ENCODE peak calls at places on chromosomes 13 and 19, in nine cellular contexts. One of them, this sample, is unnamed.

GRCh38 chr19:12034610-12035009 is 869 bp downstream of the ZNF433 start:
- DNase-seq in head of caudate nucleus: no peak
- DNase-seq in T-helper 2 cell: no peak
- DNase-seq in activated CD8-positive, alpha-beta memory T cell treated with anti-CD3 and anti-CD28 coated beads for 24 hours: no peak
- DNase-seq in stimulated activated CD8-positive, alpha-beta memory T cell treated with anti-CD3 and anti-CD28 coated beads, Interleukin-2, amount 100 ng/mL, for 1 hour: no peak
- DNase-seq in NCI-H2029: no peak
- DNase-seq in cardiac muscle cell: no peak
- DNase-seq in stimulated activated CD4-positive, alpha-beta T cell treated with anti-CD3 and anti-CD28 coated beads, Interleukin-2, amount 100 ng/mL, for 48 hours: no peak
- DNase-seq in WTC11: no peak
- DNase-seq in this sample: no peak

GRCh38 chr13:113979791-113980471 is 6.1 kb upstream of the C13orf46 start:
- DNase-seq in WTC11: no peak
- DNase-seq in T-helper 2 cell: no peak
- DNase-seq in stimulated activated CD4-positive, alpha-beta T cell treated with anti-CD3 and anti-CD28 coated beads, Interleukin-2, amount 100 ng/mL, for 48 hours: no peak
- DNase-seq in head of caudate nucleus: no peak
- DNase-seq in activated CD8-positive, alpha-beta memory T cell treated with anti-CD3 and anti-CD28 coated beads for 24 hours: no peak
- DNase-seq in NCI-H2029: no peak
- DNase-seq in cardiac muscle cell: no peak
- DNase-seq in stimulated activated CD8-positive, alpha-beta memory T cell treated with anti-CD3 and anti-CD28 coated beads, Interleukin-2, amount 100 ng/mL, for 1 hour: no peak
- DNase-seq in this sample: no peak

GRCh38 chr13:51361111-51361510 is 21.6 kb downstream of the SERPINE3 start:
- DNase-seq in activated CD8-positive, alpha-beta memory T cell treated with anti-CD3 and anti-CD28 coated beads for 24 hours: no peak
- DNase-seq in WTC11: no peak
- DNase-seq in NCI-H2029: no peak
- DNase-seq in stimulated activated CD4-positive, alpha-beta T cell treated with anti-CD3 and anti-CD28 coated beads, Interleukin-2, amount 100 ng/mL, for 48 hours: no peak
- DNase-seq in T-helper 2 cell: no peak
- DNase-seq in stimulated activated CD8-positive, alpha-beta memory T cell treated with anti-CD3 and anti-CD28 coated beads, Interleukin-2, amount 100 ng/mL, for 1 hour: no peak
- DNase-seq in cardiac muscle cell: no peak
- DNase-seq in head of caudate nucleus: no peak
- DNase-seq in this sample: no peak

GRCh38 chr13:72403396-72404010 is 323.9 kb downstream of the MZT1 start:
- DNase-seq in cardiac muscle cell: no peak
- DNase-seq in activated CD8-positive, alpha-beta memory T cell treated with anti-CD3 and anti-CD28 coated beads for 24 hours: no peak
- DNase-seq in T-helper 2 cell: no peak
- DNase-seq in stimulated activated CD4-positive, alpha-beta T cell treated with anti-CD3 and anti-CD28 coated beads, Interleukin-2, amount 100 ng/mL, for 48 hours: no peak
- DNase-seq in head of caudate nucleus: no peak
- DNase-seq in stimulated activated CD8-positive, alpha-beta memory T cell treated with anti-CD3 and anti-CD28 coated beads, Interleukin-2, amount 100 ng/mL, for 1 hour: no peak
- DNase-seq in WTC11: no peak
- DNase-seq in NCI-H2029: no peak
- DNase-seq in this sample: no peak

GRCh38 chr19:19649159-19649558 is 5.7 kb upstream of the GMIP start:
- DNase-seq in WTC11: no peak
- DNase-seq in cardiac muscle cell: no peak
- DNase-seq in head of caudate nucleus: no peak
- DNase-seq in stimulated activated CD8-positive, alpha-beta memory T cell treated with anti-CD3 and anti-CD28 coated beads, Interleukin-2, amount 100 ng/mL, for 1 hour: no peak
- DNase-seq in stimulated activated CD4-positive, alpha-beta T cell treated with anti-CD3 and anti-CD28 coated beads, Interleukin-2, amount 100 ng/mL, for 48 hours: no peak
- DNase-seq in T-helper 2 cell: no peak
- DNase-seq in NCI-H2029: no peak
- DNase-seq in activated CD8-positive, alpha-beta memory T cell treated with anti-CD3 and anti-CD28 coated beads for 24 hours: no peak
- DNase-seq in this sample: no peak

GRCh38 chr19:58544591-58545285 is 874 bp downstream of the TRIM28 start:
- DNase-seq in activated CD8-positive, alpha-beta memory T cell treated with anti-CD3 and anti-CD28 coated beads for 24 hours: no peak
- DNase-seq in head of caudate nucleus: no peak
- DNase-seq in stimulated activated CD8-positive, alpha-beta memory T cell treated with anti-CD3 and anti-CD28 coated beads, Interleukin-2, amount 100 ng/mL, for 1 hour: no peak
- DNase-seq in stimulated activated CD4-positive, alpha-beta T cell treated with anti-CD3 and anti-CD28 coated beads, Interleukin-2, amount 100 ng/mL, for 48 hours: no peak
- DNase-seq in T-helper 2 cell: peak
- DNase-seq in NCI-H2029: no peak
- DNase-seq in cardiac muscle cell: peak
- DNase-seq in WTC11: peak
- DNase-seq in this sample: peak

GRCh38 chr13:93364166-93364565 is 137.6 kb downstream of the GPC6 start:
- DNase-seq in head of caudate nucleus: no peak
- DNase-seq in NCI-H2029: no peak
- DNase-seq in WTC11: no peak
- DNase-seq in stimulated activated CD8-positive, alpha-beta memory T cell treated with anti-CD3 and anti-CD28 coated beads, Interleukin-2, amount 100 ng/mL, for 1 hour: no peak
- DNase-seq in stimulated activated CD4-positive, alpha-beta T cell treated with anti-CD3 and anti-CD28 coated beads, Interleukin-2, amount 100 ng/mL, for 48 hours: no peak
- DNase-seq in cardiac muscle cell: no peak
- DNase-seq in activated CD8-positive, alpha-beta memory T cell treated with anti-CD3 and anti-CD28 coated beads for 24 hours: no peak
- DNase-seq in T-helper 2 cell: no peak
- DNase-seq in this sample: no peak

GRCh38 chr13:112469071-112469745 is 93.1 kb downstream of the SPACA7 start:
- DNase-seq in NCI-H2029: no peak
- DNase-seq in head of caudate nucleus: no peak
- DNase-seq in stimulated activated CD8-positive, alpha-beta memory T cell treated with anti-CD3 and anti-CD28 coated beads, Interleukin-2, amount 100 ng/mL, for 1 hour: no peak
- DNase-seq in WTC11: no peak
- DNase-seq in stimulated activated CD4-positive, alpha-beta T cell treated with anti-CD3 and anti-CD28 coated beads, Interleukin-2, amount 100 ng/mL, for 48 hours: no peak
- DNase-seq in T-helper 2 cell: no peak
- DNase-seq in cardiac muscle cell: no peak
- DNase-seq in activated CD8-positive, alpha-beta memory T cell treated with anti-CD3 and anti-CD28 coated beads for 24 hours: peak
- DNase-seq in this sample: no peak

GRCh38 chr13:59744747-59745394 is 418.9 kb downstream of the DIAPH3 start:
- DNase-seq in NCI-H2029: no peak
- DNase-seq in T-helper 2 cell: no peak
- DNase-seq in WTC11: no peak
- DNase-seq in head of caudate nucleus: no peak
- DNase-seq in cardiac muscle cell: no peak
- DNase-seq in stimulated activated CD4-positive, alpha-beta T cell treated with anti-CD3 and anti-CD28 coated beads, Interleukin-2, amount 100 ng/mL, for 48 hours: no peak
- DNase-seq in activated CD8-positive, alpha-beta memory T cell treated with anti-CD3 and anti-CD28 coated beads for 24 hours: no peak
- DNase-seq in stimulated activated CD8-positive, alpha-beta memory T cell treated with anti-CD3 and anti-CD28 coated beads, Interleukin-2, amount 100 ng/mL, for 1 hour: no peak
- DNase-seq in this sample: no peak

GRCh38 chr19:2848625-2849024 is 7.3 kb downstream of the ZNF555 start:
- DNase-seq in stimulated activated CD8-positive, alpha-beta memory T cell treated with anti-CD3 and anti-CD28 coated beads, Interleukin-2, amount 100 ng/mL, for 1 hour: no peak
- DNase-seq in T-helper 2 cell: no peak
- DNase-seq in head of caudate nucleus: no peak
- DNase-seq in WTC11: no peak
- DNase-seq in stimulated activated CD4-positive, alpha-beta T cell treated with anti-CD3 and anti-CD28 coated beads, Interleukin-2, amount 100 ng/mL, for 48 hours: no peak
- DNase-seq in activated CD8-positive, alpha-beta memory T cell treated with anti-CD3 and anti-CD28 coated beads for 24 hours: no peak
- DNase-seq in cardiac muscle cell: no peak
- DNase-seq in NCI-H2029: no peak
- DNase-seq in this sample: no peak

GRCh38 chr19:32661318-32661717 is 13.7 kb downstream of the ANKRD27 start:
- DNase-seq in T-helper 2 cell: no peak
- DNase-seq in WTC11: no peak
- DNase-seq in cardiac muscle cell: no peak
- DNase-seq in head of caudate nucleus: no peak
- DNase-seq in stimulated activated CD4-positive, alpha-beta T cell treated with anti-CD3 and anti-CD28 coated beads, Interleukin-2, amount 100 ng/mL, for 48 hours: no peak
- DNase-seq in NCI-H2029: no peak
- DNase-seq in stimulated activated CD8-positive, alpha-beta memory T cell treated with anti-CD3 and anti-CD28 coated beads, Interleukin-2, amount 100 ng/mL, for 1 hour: no peak
- DNase-seq in activated CD8-positive, alpha-beta memory T cell treated with anti-CD3 and anti-CD28 coated beads for 24 hours: no peak
- DNase-seq in this sample: no peak

GRCh38 chr19:57812201-57812600 is 2.5 kb downstream of the ZNF552 start:
- DNase-seq in cardiac muscle cell: no peak
- DNase-seq in head of caudate nucleus: no peak
- DNase-seq in stimulated activated CD4-positive, alpha-beta T cell treated with anti-CD3 and anti-CD28 coated beads, Interleukin-2, amount 100 ng/mL, for 48 hours: no peak
- DNase-seq in stimulated activated CD8-positive, alpha-beta memory T cell treated with anti-CD3 and anti-CD28 coated beads, Interleukin-2, amount 100 ng/mL, for 1 hour: no peak
- DNase-seq in activated CD8-positive, alpha-beta memory T cell treated with anti-CD3 and anti-CD28 coated beads for 24 hours: no peak
- DNase-seq in NCI-H2029: no peak
- DNase-seq in T-helper 2 cell: no peak
- DNase-seq in WTC11: no peak
- DNase-seq in this sample: no peak

GRCh38 chr19:16332991-16333624 is 8.5 kb downstream of the KLF2 start:
- DNase-seq in stimulated activated CD8-positive, alpha-beta memory T cell treated with anti-CD3 and anti-CD28 coated beads, Interleukin-2, amount 100 ng/mL, for 1 hour: no peak
- DNase-seq in head of caudate nucleus: no peak
- DNase-seq in stimulated activated CD4-positive, alpha-beta T cell treated with anti-CD3 and anti-CD28 coated beads, Interleukin-2, amount 100 ng/mL, for 48 hours: no peak
- DNase-seq in WTC11: no peak
- DNase-seq in NCI-H2029: no peak
- DNase-seq in cardiac muscle cell: no peak
- DNase-seq in activated CD8-positive, alpha-beta memory T cell treated with anti-CD3 and anti-CD28 coated beads for 24 hours: no peak
- DNase-seq in T-helper 2 cell: no peak
- DNase-seq in this sample: no peak

GRCh38 chr19:45170146-45171106 is 7.6 kb downstream of the TRAPPC6A start:
- DNase-seq in stimulated activated CD8-positive, alpha-beta memory T cell treated with anti-CD3 and anti-CD28 coated beads, Interleukin-2, amount 100 ng/mL, for 1 hour: no peak
- DNase-seq in cardiac muscle cell: no peak
- DNase-seq in NCI-H2029: no peak
- DNase-seq in head of caudate nucleus: no peak
- DNase-seq in stimulated activated CD4-positive, alpha-beta T cell treated with anti-CD3 and anti-CD28 coated beads, Interleukin-2, amount 100 ng/mL, for 48 hours: no peak
- DNase-seq in activated CD8-positive, alpha-beta memory T cell treated with anti-CD3 and anti-CD28 coated beads for 24 hours: no peak
- DNase-seq in WTC11: no peak
- DNase-seq in T-helper 2 cell: no peak
- DNase-seq in this sample: no peak

GRCh38 chr19:58097783-58098681 is at the start of gene ZSCAN18:
- DNase-seq in head of caudate nucleus: peak
- DNase-seq in stimulated activated CD8-positive, alpha-beta memory T cell treated with anti-CD3 and anti-CD28 coated beads, Interleukin-2, amount 100 ng/mL, for 1 hour: peak
- DNase-seq in NCI-H2029: peak
- DNase-seq in WTC11: peak
- DNase-seq in T-helper 2 cell: peak
- DNase-seq in cardiac muscle cell: peak
- DNase-seq in stimulated activated CD4-positive, alpha-beta T cell treated with anti-CD3 and anti-CD28 coated beads, Interleukin-2, amount 100 ng/mL, for 48 hours: peak
- DNase-seq in activated CD8-positive, alpha-beta memory T cell treated with anti-CD3 and anti-CD28 coated beads for 24 hours: peak
- DNase-seq in this sample: peak

GRCh38 chr19:36236304-36236945 is 21.5 kb downstream of the ZNF146 start:
- DNase-seq in T-helper 2 cell: no peak
- DNase-seq in stimulated activated CD4-positive, alpha-beta T cell treated with anti-CD3 and anti-CD28 coated beads, Interleukin-2, amount 100 ng/mL, for 48 hours: no peak
- DNase-seq in head of caudate nucleus: no peak
- DNase-seq in NCI-H2029: no peak
- DNase-seq in activated CD8-positive, alpha-beta memory T cell treated with anti-CD3 and anti-CD28 coated beads for 24 hours: no peak
- DNase-seq in cardiac muscle cell: no peak
- DNase-seq in WTC11: no peak
- DNase-seq in stimulated activated CD8-positive, alpha-beta memory T cell treated with anti-CD3 and anti-CD28 coated beads, Interleukin-2, amount 100 ng/mL, for 1 hour: no peak
- DNase-seq in this sample: no peak

GRCh38 chr13:97226788-97227627 is 4.9 kb downstream of the MBNL2 start:
- DNase-seq in T-helper 2 cell: no peak
- DNase-seq in NCI-H2029: no peak
- DNase-seq in stimulated activated CD8-positive, alpha-beta memory T cell treated with anti-CD3 and anti-CD28 coated beads, Interleukin-2, amount 100 ng/mL, for 1 hour: no peak
- DNase-seq in cardiac muscle cell: no peak
- DNase-seq in activated CD8-positive, alpha-beta memory T cell treated with anti-CD3 and anti-CD28 coated beads for 24 hours: no peak
- DNase-seq in head of caudate nucleus: no peak
- DNase-seq in WTC11: no peak
- DNase-seq in stimulated activated CD4-positive, alpha-beta T cell treated with anti-CD3 and anti-CD28 coated beads, Interleukin-2, amount 100 ng/mL, for 48 hours: no peak
- DNase-seq in this sample: no peak

GRCh38 chr19:35042954-35043604 is 1.6 kb downstream of the HPN start:
- DNase-seq in head of caudate nucleus: no peak
- DNase-seq in T-helper 2 cell: no peak
- DNase-seq in stimulated activated CD4-positive, alpha-beta T cell treated with anti-CD3 and anti-CD28 coated beads, Interleukin-2, amount 100 ng/mL, for 48 hours: no peak
- DNase-seq in WTC11: no peak
- DNase-seq in NCI-H2029: no peak
- DNase-seq in activated CD8-positive, alpha-beta memory T cell treated with anti-CD3 and anti-CD28 coated beads for 24 hours: no peak
- DNase-seq in cardiac muscle cell: no peak
- DNase-seq in stimulated activated CD8-positive, alpha-beta memory T cell treated with anti-CD3 and anti-CD28 coated beads, Interleukin-2, amount 100 ng/mL, for 1 hour: no peak
- DNase-seq in this sample: no peak

GRCh38 chr13:63910406-63910957 is 2494.8 kb upstream of the PCDH20 start:
- DNase-seq in cardiac muscle cell: no peak
- DNase-seq in NCI-H2029: no peak
- DNase-seq in T-helper 2 cell: no peak
- DNase-seq in stimulated activated CD8-positive, alpha-beta memory T cell treated with anti-CD3 and anti-CD28 coated beads, Interleukin-2, amount 100 ng/mL, for 1 hour: no peak
- DNase-seq in head of caudate nucleus: no peak
- DNase-seq in stimulated activated CD4-positive, alpha-beta T cell treated with anti-CD3 and anti-CD28 coated beads, Interleukin-2, amount 100 ng/mL, for 48 hours: no peak
- DNase-seq in activated CD8-positive, alpha-beta memory T cell treated with anti-CD3 and anti-CD28 coated beads for 24 hours: no peak
- DNase-seq in WTC11: peak
- DNase-seq in this sample: no peak

GRCh38 chr19:41845051-41845590 is 279 bp downstream of the DMRTC2 start:
- DNase-seq in WTC11: no peak
- DNase-seq in activated CD8-positive, alpha-beta memory T cell treated with anti-CD3 and anti-CD28 coated beads for 24 hours: no peak
- DNase-seq in head of caudate nucleus: no peak
- DNase-seq in stimulated activated CD4-positive, alpha-beta T cell treated with anti-CD3 and anti-CD28 coated beads, Interleukin-2, amount 100 ng/mL, for 48 hours: no peak
- DNase-seq in stimulated activated CD8-positive, alpha-beta memory T cell treated with anti-CD3 and anti-CD28 coated beads, Interleukin-2, amount 100 ng/mL, for 1 hour: no peak
- DNase-seq in cardiac muscle cell: no peak
- DNase-seq in T-helper 2 cell: no peak
- DNase-seq in NCI-H2029: no peak
- DNase-seq in this sample: no peak

GRCh38 chr13:37418490-37418889 is 180.1 kb downstream of the POSTN start:
- DNase-seq in stimulated activated CD8-positive, alpha-beta memory T cell treated with anti-CD3 and anti-CD28 coated beads, Interleukin-2, amount 100 ng/mL, for 1 hour: no peak
- DNase-seq in stimulated activated CD4-positive, alpha-beta T cell treated with anti-CD3 and anti-CD28 coated beads, Interleukin-2, amount 100 ng/mL, for 48 hours: no peak
- DNase-seq in WTC11: no peak
- DNase-seq in cardiac muscle cell: no peak
- DNase-seq in T-helper 2 cell: no peak
- DNase-seq in NCI-H2029: no peak
- DNase-seq in head of caudate nucleus: no peak
- DNase-seq in activated CD8-positive, alpha-beta memory T cell treated with anti-CD3 and anti-CD28 coated beads for 24 hours: no peak
- DNase-seq in this sample: no peak

GRCh38 chr13:77928909-77929308 is 10.3 kb upstream of the EDNRB start:
- DNase-seq in NCI-H2029: no peak
- DNase-seq in stimulated activated CD8-positive, alpha-beta memory T cell treated with anti-CD3 and anti-CD28 coated beads, Interleukin-2, amount 100 ng/mL, for 1 hour: no peak
- DNase-seq in T-helper 2 cell: no peak
- DNase-seq in cardiac muscle cell: no peak
- DNase-seq in activated CD8-positive, alpha-beta memory T cell treated with anti-CD3 and anti-CD28 coated beads for 24 hours: no peak
- DNase-seq in WTC11: no peak
- DNase-seq in head of caudate nucleus: no peak
- DNase-seq in stimulated activated CD4-positive, alpha-beta T cell treated with anti-CD3 and anti-CD28 coated beads, Interleukin-2, amount 100 ng/mL, for 48 hours: no peak
- DNase-seq in this sample: peak

GRCh38 chr19:16893686-16893990 is 4.8 kb downstream of the F2RL3 start:
- DNase-seq in NCI-H2029: no peak
- DNase-seq in head of caudate nucleus: no peak
- DNase-seq in T-helper 2 cell: no peak
- DNase-seq in cardiac muscle cell: no peak
- DNase-seq in activated CD8-positive, alpha-beta memory T cell treated with anti-CD3 and anti-CD28 coated beads for 24 hours: no peak
- DNase-seq in stimulated activated CD8-positive, alpha-beta memory T cell treated with anti-CD3 and anti-CD28 coated beads, Interleukin-2, amount 100 ng/mL, for 1 hour: no peak
- DNase-seq in stimulated activated CD4-positive, alpha-beta T cell treated with anti-CD3 and anti-CD28 coated beads, Interleukin-2, amount 100 ng/mL, for 48 hours: no peak
- DNase-seq in WTC11: no peak
- DNase-seq in this sample: no peak

GRCh38 chr13:59442946-59443345 is 720.8 kb downstream of the DIAPH3 start:
- DNase-seq in cardiac muscle cell: no peak
- DNase-seq in stimulated activated CD4-positive, alpha-beta T cell treated with anti-CD3 and anti-CD28 coated beads, Interleukin-2, amount 100 ng/mL, for 48 hours: no peak
- DNase-seq in WTC11: no peak
- DNase-seq in stimulated activated CD8-positive, alpha-beta memory T cell treated with anti-CD3 and anti-CD28 coated beads, Interleukin-2, amount 100 ng/mL, for 1 hour: no peak
- DNase-seq in T-helper 2 cell: no peak
- DNase-seq in NCI-H2029: no peak
- DNase-seq in head of caudate nucleus: no peak
- DNase-seq in activated CD8-positive, alpha-beta memory T cell treated with anti-CD3 and anti-CD28 coated beads for 24 hours: no peak
- DNase-seq in this sample: no peak

GRCh38 chr19:42255766-42256750 is 1.1 kb upstream of the ERF start:
- DNase-seq in stimulated activated CD8-positive, alpha-beta memory T cell treated with anti-CD3 and anti-CD28 coated beads, Interleukin-2, amount 100 ng/mL, for 1 hour: no peak
- DNase-seq in head of caudate nucleus: peak
- DNase-seq in stimulated activated CD4-positive, alpha-beta T cell treated with anti-CD3 and anti-CD28 coated beads, Interleukin-2, amount 100 ng/mL, for 48 hours: no peak
- DNase-seq in cardiac muscle cell: peak
- DNase-seq in NCI-H2029: no peak
- DNase-seq in activated CD8-positive, alpha-beta memory T cell treated with anti-CD3 and anti-CD28 coated beads for 24 hours: no peak
- DNase-seq in T-helper 2 cell: no peak
- DNase-seq in WTC11: no peak
- DNase-seq in this sample: no peak

This sample was measured in NCI-H460.